ENCODE peak calls at places on chromosomes 4 and X, in four cellular contexts. J is H9, Q is IMR-90, P is H1. H is an unnamed sample.

GRCh38 chr4:183960021-183960420 is 54.9 kb downstream of the STOX2 start:
- DNase-seq in J (peak; percentile 73), Q (peak; percentile 72), P (no peak), H (peak; percentile 96)

GRCh38 chr4:52877694-52878093 is 15.6 kb downstream of the RASL11B start:
- DNase-seq in J (no peak), Q (peak; percentile 16), P (no peak), H (peak; percentile 91)

GRCh38 chr4:117664706-117665444 is 369.4 kb upstream of the NDST3 start:
- DNase-seq in J (no peak), Q (no peak), P (no peak), H (no peak)

GRCh38 chr4:141912831-141913230 is 276.4 kb downstream of the IL15 start:
- DNase-seq in J (no peak), Q (peak; percentile 14), P (no peak), H (no peak)

GRCh38 chr4:181245326-181245725 is 997.9 kb upstream of the TENM3 start:
- DNase-seq in J (no peak), Q (no peak), P (no peak), H (no peak)

GRCh38 chrX:128106630-128107029 is 54.4 kb upstream of the ACTRT1 start:
- DNase-seq in J (peak; percentile 28), Q (no peak), P (no peak), H (peak; percentile 70)

GRCh38 chrX:107537815-107538214 is 88.4 kb downstream of the FRMPD3 start:
- DNase-seq in J (peak; percentile 76), Q (peak; percentile 50), P (no peak), H (peak; percentile 67)

GRCh38 chrX:44224760-44225159 is 118.7 kb downstream of the EFHC2 start:
- DNase-seq in J (no peak), Q (no peak), P (no peak), H (no peak)

GRCh38 chr4:127997534-127998388 is 32.6 kb downstream of the ABHD18 start:
- DNase-seq in J (no peak), Q (peak; percentile 63), P (no peak), H (peak; percentile 35)

GRCh38 chr4:144402176-144402575 is 243.8 kb upstream of the HHIP start:
- DNase-seq in J (no peak), Q (no peak), P (no peak), H (no peak)

GRCh38 chr4:4762909-4763814 is 96.3 kb upstream of the MSX1 start:
- DNase-seq in J (peak; percentile 64), Q (peak; percentile 59), P (no peak), H (peak; percentile 98)

GRCh38 chrX:11137543-11138139 is 26.5 kb downstream of the HCCS start:
- DNase-seq in J (no peak), Q (peak; percentile 52), P (no peak), H (peak; percentile 4)

GRCh38 chr4:118032691-118033090 is 1.6 kb upstream of the NDST3 start:
- DNase-seq in J (peak; percentile 52), Q (peak; percentile 20), P (no peak), H (peak; percentile 87)

GRCh38 chrX:71178908-71179307 is 34.3 kb downstream of the NLGN3 start:
- DNase-seq in J (peak; percentile 47), Q (peak; percentile 69), P (no peak), H (peak; percentile 81)

GRCh38 chrX:130224810-130225209 is 43.9 kb downstream of the ZNF280C start:
- DNase-seq in J (no peak), Q (no peak), P (no peak), H (no peak)

GRCh38 chr4:118772149-118773081 is 63.5 kb downstream of the SEC24D start:
- DNase-seq in J (no peak), Q (peak; percentile 70), P (no peak), H (peak; percentile 54)

GRCh38 chr4:66855956-66856355 is 689.3 kb downstream of the CENPC start:
- DNase-seq in J (no peak), Q (no peak), P (no peak), H (no peak)

GRCh38 chr4:186932196-186932595 is 208.5 kb upstream of the FAT1 start:
- DNase-seq in J (no peak), Q (no peak), P (no peak), H (no peak)

GRCh38 chrX:9396930-9397329 is 67.9 kb upstream of the TBL1X start:
- DNase-seq in J (no peak), Q (no peak), P (no peak), H (no peak)

GRCh38 chrX:41634284-41634683 is 54.5 kb upstream of the GPR34 start:
- DNase-seq in J (no peak), Q (peak; percentile 45), P (no peak), H (peak; percentile 2)

GRCh38 chr4:22553560-22553959 is 37.7 kb upstream of the ADGRA3 start:
- DNase-seq in J (no peak), Q (no peak), P (no peak), H (no peak)

GRCh38 chr4:173194175-173194574 is 25.6 kb downstream of the GALNT7 start:
- DNase-seq in J (no peak), Q (no peak), P (no peak), H (no peak)

GRCh38 chr4:52823478-52824092 is 38.5 kb upstream of the RASL11B start:
- DNase-seq in J (no peak), Q (peak; percentile 47), P (no peak), H (no peak)

GRCh38 chr4:124879195-124879594 is 166.7 kb upstream of the ANKRD50 start:
- DNase-seq in J (no peak), Q (no peak), P (no peak), H (peak; percentile 43)

GRCh38 chrX:57481514-57481913 is 110.3 kb upstream of the ZXDB start:
- DNase-seq in J (no peak), Q (no peak), P (no peak), H (no peak)

GRCh38 chr4:8235686-8236085 is 33.9 kb upstream of the HTRA3 start:
- DNase-seq in J (no peak), Q (no peak), P (no peak), H (no peak)

GRCh38 chrX:69070949-69071650 is 94.2 kb downstream of the PJA1 start:
- DNase-seq in J (no peak), Q (no peak), P (no peak), H (no peak)

GRCh38 chrX:57822398-57822797 is 87.9 kb downstream of the ZXDA start:
- DNase-seq in J (no peak), Q (no peak), P (no peak), H (no peak)

GRCh38 chr4:40228497-40229365 is 31.9 kb downstream of the RHOH start:
- DNase-seq in J (peak; percentile 49), Q (no peak), P (no peak), H (peak; percentile 58)

GRCh38 chr4:40916880-40917279 is 167.1 kb downstream of the NSUN7 start:
- DNase-seq in J (peak; percentile 82), Q (no peak), P (peak; percentile 27), H (peak; percentile 85)

GRCh38 chr4:15163284-15163645 is 161.0 kb downstream of the CPEB2 start:
- DNase-seq in J (no peak), Q (no peak), P (no peak), H (peak; percentile 65)

GRCh38 chr4:156971623-156972369 is at the start of gene PDGFC:
- DNase-seq in J (peak; percentile 85), Q (peak; percentile 65), P (no peak), H (peak; percentile 80)

GRCh38 chrX:50770702-50771101 is 43.3 kb downstream of the SHROOM4 start:
- DNase-seq in J (no peak), Q (no peak), P (no peak), H (peak; percentile 47)

GRCh38 chr4:176778491-176778890 is 14.2 kb downstream of the VEGFC start:
- DNase-seq in J (no peak), Q (peak; percentile 83), P (no peak), H (no peak)

GRCh38 chr4:52588771-52589591 is 70.1 kb downstream of the USP46 start:
- DNase-seq in J (no peak), Q (peak; percentile 97), P (no peak), H (peak; percentile 62)

GRCh38 chr4:74545488-74545887 is 100.6 kb downstream of the AREG start:
- DNase-seq in J (no peak), Q (no peak), P (no peak), H (no peak)

GRCh38 chrX:132090370-132091152 is 37.3 kb downstream of the FRMD7 start:
- DNase-seq in J (no peak), Q (no peak), P (no peak), H (no peak)

GRCh38 chrX:70635669-70636068 is 191.0 kb downstream of the DLG3 start:
- DNase-seq in J (no peak), Q (no peak), P (no peak), H (no peak)

GRCh38 chr4:8117278-8117682 is 41.3 kb downstream of the ABLIM2 start:
- DNase-seq in J (peak; percentile 93), Q (peak; percentile 3), P (peak; percentile 38), H (peak; percentile 89)

DNA sequence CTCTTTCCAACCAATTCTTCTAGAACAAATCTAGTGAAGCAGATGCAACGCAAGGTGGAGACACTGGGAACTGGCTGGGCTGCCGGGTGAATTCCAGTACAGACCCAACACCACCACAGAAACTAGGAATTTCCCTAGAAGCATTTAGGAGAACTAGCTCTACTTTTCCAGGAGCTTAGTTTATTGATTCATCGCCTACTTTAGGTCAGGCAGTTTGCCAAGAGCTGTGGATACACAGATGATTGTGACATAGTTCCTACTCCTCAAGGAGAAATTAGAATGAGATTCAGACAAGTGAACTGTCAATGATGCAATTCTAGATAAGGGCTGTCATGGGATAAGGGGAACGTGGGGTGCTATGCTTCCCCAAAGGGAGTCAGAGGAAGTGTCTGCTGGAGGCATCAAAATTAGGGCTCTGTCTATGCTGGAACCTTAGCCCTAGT is 350.0 kb downstream of the CAMK2D start:
- DNase-seq in J (no peak), Q (peak; percentile 97), P (no peak), H (no peak)
- H4K5ac ChIP-seq in J (no peak overlapping the region), Q (no peak overlapping the region), P (no peak overlapping the region), H (no peak overlapping the region)

GRCh38 chr4:126807132-126807531 is 825.6 kb upstream of the INTU start:
- DNase-seq in J (no peak), Q (peak; percentile 4), P (no peak), H (peak; percentile 56)
- H3K56ac ChIP-seq in J (no peak overlapping the region), Q (no peak overlapping the region), P (no peak overlapping the region), H (no peak overlapping the region)

GRCh38 chr4:189835505-189835904 is 105.2 kb upstream of the FRG1 start:
- DNase-seq in J (no peak), Q (peak; percentile 2), P (no peak), H (no peak)

GRCh38 chr4:189840356-189840755 is 100.3 kb upstream of the FRG1 start:
- DNase-seq in J (no peak), Q (no peak), P (no peak), H (no peak)

GRCh38 chr4:189838821-189839497 is 101.7 kb upstream of the FRG1 start:
- DNase-seq in J (no peak), Q (no peak), P (no peak), H (no peak)

GRCh38 chr4:189834586-189834985 is 106.1 kb upstream of the FRG1 start:
- DNase-seq in J (no peak), Q (no peak), P (no peak), H (no peak)

GRCh38 chr4:189837462-189837861 is 103.2 kb upstream of the FRG1 start:
- DNase-seq in J (no peak), Q (no peak), P (no peak), H (no peak)
- H4K5ac ChIP-seq in J (no peak overlapping the region), Q (no peak overlapping the region), P (no peak overlapping the region), H (no peak overlapping the region)

GRCh38 chr4:29051381-29051965 is 1668.7 kb upstream of the PCDH7 start:
- DNase-seq in J (no peak), Q (peak; percentile 82), P (no peak), H (no peak)

GRCh38 chr4:29052266-29052665 is 1667.9 kb upstream of the PCDH7 start:
- DNase-seq in J (peak; percentile 38), Q (no peak), P (no peak), H (peak; percentile 47)

GRCh38 chr4:29046166-29046565 is 1674.0 kb upstream of the PCDH7 start:
- DNase-seq in J (no peak), Q (peak; percentile 92), P (no peak), H (no peak)

GRCh38 chr4:29047341-29048041 is 1672.7 kb upstream of the PCDH7 start:
- DNase-seq in J (no peak), Q (no peak), P (no peak), H (no peak)

GRCh38 chr4:29046716-29047115 is 1673.5 kb upstream of the PCDH7 start:
- DNase-seq in J (no peak), Q (peak; percentile 93), P (no peak), H (no peak)
- H3K56ac ChIP-seq in J (no peak overlapping the region), Q (no peak overlapping the region), P (no peak overlapping the region), H (no peak overlapping the region)